ENCODE peak calls at places on chromosomes 3 and 15, in six cellular contexts. E is endothelial cell, A is PC-3, B is GM23338, R is body of pancreas, D is GM06990. T is an unnamed sample.

GRCh38 chr15:41417812-41418211 is 917 bp downstream of the RTF1 start:
- DNase-seq in E (no peak), A (no peak), B (peak), R (no peak), D (no peak), T (no peak)

GRCh38 chr15:62280625-62281024 is 115.5 kb upstream of the C2CD4B start:
- DNase-seq in E (no peak), A (no peak), B (no peak), R (no peak), D (no peak), T (no peak)

GRCh38 chr15:92393287-92393993 is at the start of gene ST8SIA2:
- DNase-seq in E (peak), A (no peak), B (peak), R (no peak), D (peak), T (no peak)

GRCh38 chr15:41022487-41023090 is 69.3 kb downstream of the CHAC1 start:
- DNase-seq in E (peak), A (peak), B (peak), R (peak), D (peak), T (no peak)

GRCh38 chr3:122052968-122053367 is 2.2 kb upstream of the CD86 start:
- DNase-seq in E (no peak), A (no peak), B (no peak), R (no peak), D (no peak), T (no peak)

GRCh38 chr15:38598749-38599148 is 34.1 kb upstream of the RASGRP1 start:
- DNase-seq in E (no peak), A (no peak), B (no peak), R (no peak), D (no peak), T (no peak)

GRCh38 chr3:189630667-189631372 is 369 bp upstream of the TP63 start:
- DNase-seq in E (no peak), A (no peak), B (no peak), R (no peak), D (peak), T (no peak)

GRCh38 chr3:72550582-72551262 is 297.5 kb downstream of the SHQ1 start:
- DNase-seq in E (no peak), A (no peak), B (no peak), R (no peak), D (no peak), T (no peak)

GRCh38 chr15:70328137-70329115 is 230.7 kb upstream of the TLE3 start:
- DNase-seq in E (no peak), A (no peak), B (no peak), R (no peak), D (peak), T (no peak)

GRCh38 chr3:167936010-167936409 is 159.7 kb downstream of the GOLIM4 start:
- DNase-seq in E (no peak), A (no peak), B (no peak), R (no peak), D (no peak), T (no peak)

GRCh38 chr3:69251078-69251805 is 128.8 kb upstream of the LMOD3 start:
- DNase-seq in E (no peak), A (no peak), B (no peak), R (no peak), D (no peak), T (no peak)

GRCh38 chr3:195086341-195086740 is 184.6 kb downstream of the XXYLT1 start:
- DNase-seq in E (no peak), A (no peak), B (no peak), R (no peak), D (no peak), T (peak)

GRCh38 chr3:107753988-107754387 is 231.2 kb downstream of the BBX start:
- DNase-seq in E (no peak), A (no peak), B (no peak), R (no peak), D (no peak), T (no peak)

GRCh38 chr3:107756649-107757048 is 233.9 kb downstream of the BBX start:
- DNase-seq in E (no peak), A (no peak), B (no peak), R (no peak), D (no peak), T (no peak)

GRCh38 chr3:107753494-107753893 is 230.7 kb downstream of the BBX start:
- DNase-seq in E (peak), A (peak), B (peak), R (peak), D (no peak), T (no peak)

GRCh38 chr3:107757140-107757539 is 234.4 kb downstream of the BBX start:
- DNase-seq in E (no peak), A (no peak), B (no peak), R (no peak), D (no peak), T (no peak)

DNA sequence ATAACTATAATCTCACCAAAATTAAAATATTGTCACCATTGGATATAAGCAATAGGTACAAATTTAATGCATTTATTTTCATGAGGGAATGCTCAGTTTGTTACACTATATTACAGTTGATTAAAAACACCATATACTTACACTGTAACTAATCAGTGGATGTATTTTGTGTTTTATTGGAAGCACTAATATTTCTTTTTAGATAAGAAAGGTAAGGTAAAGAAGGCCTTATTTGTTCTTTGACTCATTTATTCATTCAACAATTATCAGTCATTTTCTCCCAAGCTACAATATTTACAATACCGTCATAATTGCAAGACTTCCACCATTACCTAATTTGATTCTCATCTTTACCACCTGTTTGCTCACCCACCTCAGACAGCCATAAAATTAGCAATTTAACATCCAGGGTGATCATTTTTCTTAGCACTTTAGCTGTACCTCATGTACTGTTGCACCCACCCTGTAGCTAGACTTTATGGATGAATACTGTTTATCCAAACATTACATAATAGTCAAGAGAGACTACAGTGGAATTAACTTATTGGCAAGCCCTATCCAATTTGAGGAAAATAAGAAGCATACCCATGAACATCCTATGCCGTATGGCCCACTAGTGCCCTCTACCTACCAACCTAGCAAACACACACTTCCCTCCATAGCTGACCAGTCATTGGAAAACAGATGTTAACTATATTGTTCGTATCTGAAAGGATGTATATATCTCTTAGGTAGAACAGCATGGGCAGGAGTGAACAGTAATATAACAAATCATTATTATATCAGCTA is 229.6 kb downstream of the BBX start:
- DNase-seq in E (peak), A (peak), B (peak), R (no peak), D (no peak), T (no peak)
- TF ChIP-seq CTCF in E (peak), A (peak), B (peak), R (peak), D (peak), T (peak)

GRCh38 chr3:123161167-123161566 is 40.6 kb upstream of the SEC22A start:
- DNase-seq in E (no peak), A (no peak), B (peak), R (no peak), D (no peak), T (no peak)
- TF ChIP-seq CTCF in E (no peak), A (peak), B (peak), R (no peak), D (peak), T (no peak)

GRCh38 chr3:140092883-140093536 is 158.0 kb downstream of the CLSTN2 start:
- DNase-seq in E (peak), A (no peak), B (peak), R (no peak), D (no peak), T (no peak)
- TF ChIP-seq CTCF in E (no peak), A (no peak), B (peak), R (no peak), D (peak), T (no peak)

GRCh38 chr15:55796321-55796965 is 53.5 kb upstream of the PRTG start:
- DNase-seq in E (no peak), A (peak), B (no peak), R (no peak), D (no peak), T (no peak)

GRCh38 chr15:55799287-55800212 is 56.6 kb upstream of the PRTG start:
- DNase-seq in E (peak), A (peak), B (peak), R (peak), D (no peak), T (no peak)

GRCh38 chr15:55791576-55792400 is 48.8 kb upstream of the PRTG start:
- DNase-seq in E (no peak), A (peak), B (no peak), R (no peak), D (no peak), T (no peak)

GRCh38 chr15:55800216-55800615 is 57.3 kb upstream of the PRTG start:
- DNase-seq in E (no peak), A (no peak), B (no peak), R (no peak), D (no peak), T (no peak)

GRCh38 chr15:55795031-55795430 is 52.1 kb upstream of the PRTG start:
- DNase-seq in E (no peak), A (no peak), B (no peak), R (no peak), D (no peak), T (no peak)
- TF ChIP-seq CTCF in E (no peak), A (no peak), B (no peak), R (no peak), D (no peak), T (no peak)

DNA sequence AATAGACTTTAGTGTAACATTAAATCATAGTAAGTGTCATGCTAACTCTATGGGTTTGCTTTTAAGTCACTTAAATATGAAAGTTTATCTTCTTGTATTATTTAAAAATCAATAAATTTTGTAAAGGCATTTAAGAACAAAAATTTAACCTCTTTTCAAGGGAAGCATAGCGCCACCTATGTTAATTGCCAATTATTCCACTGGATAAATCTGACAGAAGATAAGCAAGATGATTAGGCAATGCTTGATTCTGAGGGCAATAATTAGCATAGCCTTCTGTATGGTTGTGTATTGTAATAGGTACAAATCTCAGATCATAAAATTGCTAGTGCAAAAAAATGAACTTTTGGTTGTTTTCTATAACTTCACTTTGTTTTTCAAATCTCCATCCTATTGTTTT is 560.1 kb downstream of the GRM7 start:
- DNase-seq in E (no peak), A (no peak), B (peak), R (no peak), D (no peak), T (no peak)
- TF ChIP-seq CTCF in E (peak), A (no peak), B (peak), R (no peak), D (no peak), T (no peak)

GRCh38 chr15:23039151-23039916 is at the start of gene TUBGCP5:
- DNase-seq in E (peak), A (peak), B (peak), R (peak), D (peak), T (peak)

GRCh38 chr15:23038741-23039150 is 623 bp downstream of the TUBGCP5 start:
- DNase-seq in E (no peak), A (peak), B (no peak), R (no peak), D (no peak), T (no peak)

GRCh38 chr15:23033979-23034378 is 5.4 kb downstream of the TUBGCP5 start:
- DNase-seq in E (no peak), A (no peak), B (no peak), R (no peak), D (no peak), T (no peak)

GRCh38 chr15:23035964-23036566 is 3.3 kb downstream of the TUBGCP5 start:
- DNase-seq in E (peak), A (peak), B (peak), R (peak), D (peak), T (no peak)

DNA sequence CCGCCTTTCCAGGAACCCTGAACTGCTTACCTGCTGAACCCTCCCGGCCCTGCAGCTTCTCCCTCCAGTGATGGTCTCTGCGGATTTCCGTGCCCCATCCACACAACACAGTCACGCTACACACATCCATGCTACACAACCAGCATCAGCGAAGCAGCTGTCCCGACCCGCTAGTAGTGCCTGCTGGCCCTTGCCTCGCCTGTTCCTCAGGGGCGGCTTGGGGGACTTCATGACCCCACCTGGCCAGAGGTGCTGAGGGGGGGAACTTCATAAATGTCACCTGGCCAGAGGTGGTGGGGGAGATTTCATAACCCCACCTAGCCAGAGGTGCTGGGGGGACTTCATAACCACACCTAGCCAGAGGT is 530 bp upstream of the TUBGCP5 start:
- DNase-seq in E (no peak), A (no peak), B (no peak), R (no peak), D (no peak), T (no peak)
- TF ChIP-seq CTCF in E (no peak), A (no peak), B (no peak), R (no peak), D (no peak), T (no peak)

DNA sequence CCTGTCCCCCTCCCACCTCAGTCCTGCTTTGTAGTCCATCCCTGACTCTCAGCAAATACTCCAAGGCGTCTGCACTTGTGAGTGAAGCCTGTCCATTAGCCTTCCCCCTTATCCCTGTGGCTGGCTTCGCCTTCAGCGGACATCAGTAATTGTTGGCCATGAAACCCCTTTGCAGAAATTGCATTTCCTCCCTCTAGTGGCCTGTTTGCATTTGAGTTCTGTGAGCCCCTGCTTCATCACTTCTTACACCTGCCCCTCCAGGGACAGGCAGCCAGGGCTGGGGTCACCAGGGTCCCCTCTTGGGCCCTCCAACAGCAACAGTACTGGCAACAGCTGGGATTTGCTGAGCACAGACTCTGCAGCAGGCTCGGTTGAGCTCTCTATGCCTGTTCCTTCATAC is 9.0 kb upstream of the LRRK1 start:
- DNase-seq in E (no peak), A (peak), B (peak), R (no peak), D (no peak), T (no peak)
- TF ChIP-seq CTCF in E (peak), A (peak), B (peak), R (no peak), D (peak), T (no peak)

DNA sequence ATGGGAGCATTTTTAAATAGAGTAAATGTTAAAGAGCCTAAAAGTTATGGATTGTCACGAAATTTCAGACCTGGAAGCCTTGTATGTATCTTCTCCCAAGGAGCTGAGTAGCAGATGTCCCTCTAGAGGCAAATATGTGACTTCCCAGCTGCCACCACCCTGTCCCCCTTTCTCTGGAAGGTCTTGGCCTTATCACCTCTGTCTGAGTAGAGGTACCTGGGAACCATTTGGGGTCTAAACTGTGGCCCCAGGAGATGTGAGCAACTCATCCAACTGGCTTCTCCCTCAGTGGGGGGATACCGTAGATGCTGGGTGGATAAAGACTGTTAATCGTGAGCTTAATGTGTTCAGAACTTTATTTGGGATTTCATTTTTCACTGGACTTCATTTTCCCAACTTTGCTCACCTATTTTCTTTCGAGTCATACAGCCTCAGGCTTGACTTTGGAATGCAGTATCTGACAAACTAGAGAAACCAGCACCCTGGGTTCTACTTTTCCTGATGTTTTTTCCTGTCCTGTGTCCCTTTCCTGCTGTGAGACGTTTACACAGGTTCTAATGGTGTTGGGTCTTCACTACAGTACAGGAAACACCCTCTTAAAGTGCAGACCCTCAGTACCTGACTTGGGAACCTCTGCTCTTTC is 53.3 kb upstream of the CCR4 start:
- DNase-seq in E (no peak), A (peak), B (peak), R (no peak), D (no peak), T (no peak)
- TF ChIP-seq CTCF in E (no peak), A (peak), B (peak), R (no peak), D (no peak), T (no peak)

GRCh38 chr3:172362583-172362982 is 85.7 kb downstream of the GHSR start:
- DNase-seq in E (no peak), A (no peak), B (no peak), R (no peak), D (no peak), T (no peak)

GRCh38 chr3:172356427-172356826 is 91.8 kb downstream of the GHSR start:
- DNase-seq in E (no peak), A (no peak), B (no peak), R (no peak), D (no peak), T (no peak)

GRCh38 chr3:172357850-172358754 is 90.2 kb downstream of the GHSR start:
- DNase-seq in E (no peak), A (no peak), B (no peak), R (no peak), D (no peak), T (no peak)

GRCh38 chr3:172355836-172356235 is 92.4 kb downstream of the GHSR start:
- DNase-seq in E (no peak), A (peak), B (no peak), R (no peak), D (no peak), T (no peak)

DNA sequence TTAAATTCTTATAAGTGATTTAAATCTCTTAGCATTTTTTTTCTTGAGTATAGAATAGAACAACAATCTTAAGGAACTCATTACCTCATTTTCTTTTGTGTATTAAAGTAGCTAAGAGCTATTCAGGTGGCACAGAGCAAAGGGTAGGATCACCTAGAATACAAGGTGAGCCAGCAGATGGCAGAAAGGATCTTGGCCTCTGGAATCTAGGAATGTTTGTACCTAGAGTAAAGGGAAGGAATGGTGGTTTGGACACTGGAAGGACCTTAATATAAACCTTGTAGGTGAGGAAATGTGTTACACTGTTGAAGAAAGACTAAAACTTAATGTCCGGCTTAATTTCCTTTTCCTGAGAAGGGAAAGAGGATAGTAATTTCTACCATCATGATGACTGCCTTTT is 89.0 kb downstream of the GHSR start:
- DNase-seq in E (no peak), A (no peak), B (peak), R (no peak), D (no peak), T (no peak)
- TF ChIP-seq CTCF in E (no peak), A (no peak), B (no peak), R (no peak), D (no peak), T (no peak)

GRCh38 chr3:50352762-50353161 is 2.1 kb downstream of the CYB561D2 start:
- DNase-seq in E (no peak), A (peak), B (no peak), R (no peak), D (no peak), T (no peak)
- TF ChIP-seq CTCF in E (no peak), A (peak), B (peak), R (no peak), D (peak), T (no peak)